ENCODE peak calls at places on chromosomes 11 and 22, in six cellular contexts. One of them, this sample, is unnamed.

GRCh38 chr22:44281706-44282637 is 30.8 kb downstream of the SHISAL1 start:
- DNase-seq in mammary epithelial cell: no peak
- DNase-seq in neural crest cell: no peak
- DNase-seq in IMR-90: no peak
- DNase-seq in SIG-M5: no peak
- DNase-seq in NCI-H2081: peak; percentile 31
- DNase-seq in this sample: no peak

GRCh38 chr11:47986742-47987141 is 6.4 kb downstream of the PTPRJ start:
- DNase-seq in mammary epithelial cell: peak; percentile 67
- DNase-seq in neural crest cell: no peak
- DNase-seq in IMR-90: no peak
- DNase-seq in SIG-M5: no peak
- DNase-seq in NCI-H2081: no peak
- DNase-seq in this sample: no peak

GRCh38 chr11:128246364-128247234 is 340.8 kb downstream of the ETS1 start:
- DNase-seq in mammary epithelial cell: no peak
- DNase-seq in neural crest cell: no peak
- DNase-seq in IMR-90: peak; percentile 12
- DNase-seq in SIG-M5: no peak
- DNase-seq in NCI-H2081: no peak
- DNase-seq in this sample: peak; percentile 5

GRCh38 chr11:58576792-58577440 is 1.3 kb upstream of the LPXN start:
- DNase-seq in mammary epithelial cell: peak; percentile 35
- DNase-seq in neural crest cell: no peak
- DNase-seq in IMR-90: peak; percentile 66
- DNase-seq in SIG-M5: no peak
- DNase-seq in NCI-H2081: peak; percentile 6
- DNase-seq in this sample: no peak

GRCh38 chr11:121727942-121728341 is 275.2 kb upstream of the SORL1-AS1 start:
- DNase-seq in mammary epithelial cell: no peak
- DNase-seq in neural crest cell: no peak
- DNase-seq in IMR-90: no peak
- DNase-seq in SIG-M5: no peak
- DNase-seq in NCI-H2081: no peak
- DNase-seq in this sample: no peak

GRCh38 chr11:65427691-65428577 is 5.3 kb downstream of the NEAT1 start:
- DNase-seq in mammary epithelial cell: peak; percentile 83
- DNase-seq in neural crest cell: no peak
- DNase-seq in IMR-90: peak; percentile 78
- DNase-seq in SIG-M5: no peak
- DNase-seq in NCI-H2081: no peak
- DNase-seq in this sample: peak; percentile 76

GRCh38 chr11:106697058-106697457 is 321.2 kb downstream of the GUCY1A2 start:
- DNase-seq in mammary epithelial cell: peak; percentile 25
- DNase-seq in neural crest cell: no peak
- DNase-seq in IMR-90: peak; percentile 76
- DNase-seq in SIG-M5: no peak
- DNase-seq in NCI-H2081: no peak
- DNase-seq in this sample: no peak

GRCh38 chr11:61896665-61897386 is 5.5 kb upstream of the FADS3 start:
- DNase-seq in mammary epithelial cell: no peak
- DNase-seq in neural crest cell: no peak
- DNase-seq in IMR-90: no peak
- DNase-seq in SIG-M5: no peak
- DNase-seq in NCI-H2081: no peak
- DNase-seq in this sample: no peak

GRCh38 chr22:40065981-40066380 is 71.2 kb downstream of the FAM83F start:
- DNase-seq in mammary epithelial cell: no peak
- DNase-seq in neural crest cell: no peak
- DNase-seq in IMR-90: no peak
- DNase-seq in SIG-M5: no peak
- DNase-seq in NCI-H2081: no peak
- DNase-seq in this sample: no peak